ENCODE peak calls at places on chromosomes 13 and 19, in nine cellular contexts. One of them, this sample, is unnamed.

GRCh38 chr13:51846756-51847155 is 1.8 kb upstream of the TMEM272 start:
- DNase-seq in ascending aorta: no peak
- DNase-seq in A673: no peak
- DNase-seq in A549: no peak
- DNase-seq in Peyer's patch: no peak
- DNase-seq in IMR-90: peak
- DNase-seq in fibroblast of mammary gland: no peak
- DNase-seq in CD8-positive, alpha-beta T cell: no peak
- DNase-seq in GM06990: no peak
- DNase-seq in this sample: no peak

GRCh38 chr19:10820173-10820572 is 15.8 kb downstream of the TMED1 start:
- DNase-seq in ascending aorta: no peak
- DNase-seq in A673: no peak
- DNase-seq in A549: peak
- DNase-seq in Peyer's patch: no peak
- DNase-seq in IMR-90: no peak
- DNase-seq in fibroblast of mammary gland: no peak
- DNase-seq in CD8-positive, alpha-beta T cell: no peak
- DNase-seq in GM06990: no peak
- DNase-seq in this sample: no peak

GRCh38 chr13:95603887-95604533 is 40.5 kb downstream of the DZIP1 start:
- DNase-seq in ascending aorta: no peak
- DNase-seq in A673: no peak
- DNase-seq in A549: peak
- DNase-seq in Peyer's patch: no peak
- DNase-seq in IMR-90: no peak
- DNase-seq in fibroblast of mammary gland: peak
- DNase-seq in CD8-positive, alpha-beta T cell: no peak
- DNase-seq in GM06990: no peak
- DNase-seq in this sample: no peak

GRCh38 chr13:56706485-56706884 is 434.2 kb upstream of the PRR20A start:
- DNase-seq in ascending aorta: no peak
- DNase-seq in A673: no peak
- DNase-seq in A549: no peak
- DNase-seq in Peyer's patch: no peak
- DNase-seq in IMR-90: no peak
- DNase-seq in fibroblast of mammary gland: no peak
- DNase-seq in CD8-positive, alpha-beta T cell: no peak
- DNase-seq in GM06990: no peak
- DNase-seq in this sample: no peak

GRCh38 chr19:58553799-58554493 is 959 bp downstream of the CHMP2A start:
- DNase-seq in ascending aorta: peak
- DNase-seq in A673: no peak
- DNase-seq in A549: no peak
- DNase-seq in Peyer's patch: no peak
- DNase-seq in IMR-90: no peak
- DNase-seq in fibroblast of mammary gland: no peak
- DNase-seq in CD8-positive, alpha-beta T cell: no peak
- DNase-seq in GM06990: no peak
- DNase-seq in this sample: no peak

GRCh38 chr19:325937-326565 is 18.5 kb downstream of the MIER2 start:
- DNase-seq in ascending aorta: no peak
- DNase-seq in A673: no peak
- DNase-seq in A549: no peak
- DNase-seq in Peyer's patch: no peak
- DNase-seq in IMR-90: no peak
- DNase-seq in fibroblast of mammary gland: no peak
- DNase-seq in CD8-positive, alpha-beta T cell: no peak
- DNase-seq in GM06990: no peak
- DNase-seq in this sample: no peak

GRCh38 chr19:45767881-45768643 is 990 bp downstream of the SIX5 start:
- DNase-seq in ascending aorta: peak
- DNase-seq in A673: peak
- DNase-seq in A549: peak
- DNase-seq in Peyer's patch: peak
- DNase-seq in IMR-90: peak
- DNase-seq in fibroblast of mammary gland: peak
- DNase-seq in CD8-positive, alpha-beta T cell: no peak
- DNase-seq in GM06990: peak
- DNase-seq in this sample: peak

GRCh38 chr13:25281193-25281936 is 5.9 kb downstream of the MTMR6 start:
- DNase-seq in ascending aorta: no peak
- DNase-seq in A673: peak
- DNase-seq in A549: no peak
- DNase-seq in Peyer's patch: no peak
- DNase-seq in IMR-90: peak
- DNase-seq in fibroblast of mammary gland: no peak
- DNase-seq in CD8-positive, alpha-beta T cell: no peak
- DNase-seq in GM06990: peak
- DNase-seq in this sample: no peak

GRCh38 chr13:30818323-30818960 is 83.1 kb downstream of the ALOX5AP start:
- DNase-seq in ascending aorta: peak
- DNase-seq in A673: no peak
- DNase-seq in A549: no peak
- DNase-seq in Peyer's patch: no peak
- DNase-seq in IMR-90: peak
- DNase-seq in fibroblast of mammary gland: peak
- DNase-seq in CD8-positive, alpha-beta T cell: no peak
- DNase-seq in GM06990: no peak
- DNase-seq in this sample: no peak

GRCh38 chr19:43332058-43332922 is 21.2 kb upstream of the CD177 start:
- DNase-seq in ascending aorta: no peak
- DNase-seq in A673: no peak
- DNase-seq in A549: no peak
- DNase-seq in Peyer's patch: no peak
- DNase-seq in IMR-90: no peak
- DNase-seq in fibroblast of mammary gland: no peak
- DNase-seq in CD8-positive, alpha-beta T cell: no peak
- DNase-seq in GM06990: no peak
- DNase-seq in this sample: no peak

GRCh38 chr13:103277099-103277498 is 210.9 kb upstream of the SLC10A2 start:
- DNase-seq in ascending aorta: no peak
- DNase-seq in A673: no peak
- DNase-seq in A549: no peak
- DNase-seq in Peyer's patch: no peak
- DNase-seq in IMR-90: no peak
- DNase-seq in fibroblast of mammary gland: no peak
- DNase-seq in CD8-positive, alpha-beta T cell: no peak
- DNase-seq in GM06990: peak
- DNase-seq in this sample: no peak

GRCh38 chr13:102642475-102642874 is 45.7 kb downstream of the TPP2 start:
- DNase-seq in ascending aorta: peak
- DNase-seq in A673: no peak
- DNase-seq in A549: no peak
- DNase-seq in Peyer's patch: no peak
- DNase-seq in IMR-90: no peak
- DNase-seq in fibroblast of mammary gland: peak
- DNase-seq in CD8-positive, alpha-beta T cell: no peak
- DNase-seq in GM06990: no peak
- DNase-seq in this sample: no peak

GRCh38 chr19:16600824-16601223 is 27.2 kb downstream of the MED26 start:
- DNase-seq in ascending aorta: no peak
- DNase-seq in A673: no peak
- DNase-seq in A549: no peak
- DNase-seq in Peyer's patch: no peak
- DNase-seq in IMR-90: no peak
- DNase-seq in fibroblast of mammary gland: no peak
- DNase-seq in CD8-positive, alpha-beta T cell: no peak
- DNase-seq in GM06990: no peak
- DNase-seq in this sample: no peak

GRCh38 chr13:35714588-35714987 is 238.1 kb upstream of the MAB21L1 start:
- DNase-seq in ascending aorta: no peak
- DNase-seq in A673: no peak
- DNase-seq in A549: no peak
- DNase-seq in Peyer's patch: no peak
- DNase-seq in IMR-90: no peak
- DNase-seq in fibroblast of mammary gland: no peak
- DNase-seq in CD8-positive, alpha-beta T cell: no peak
- DNase-seq in GM06990: no peak
- DNase-seq in this sample: no peak

GRCh38 chr19:7887408-7888144 is 734 bp upstream of the LRRC8E start:
- DNase-seq in ascending aorta: no peak
- DNase-seq in A673: no peak
- DNase-seq in A549: no peak
- DNase-seq in Peyer's patch: no peak
- DNase-seq in IMR-90: no peak
- DNase-seq in fibroblast of mammary gland: no peak
- DNase-seq in CD8-positive, alpha-beta T cell: no peak
- DNase-seq in GM06990: no peak
- DNase-seq in this sample: no peak

GRCh38 chr19:56155124-56155687 is 14.1 kb downstream of the ZNF444 start:
- DNase-seq in ascending aorta: no peak
- DNase-seq in A673: no peak
- DNase-seq in A549: peak
- DNase-seq in Peyer's patch: no peak
- DNase-seq in IMR-90: no peak
- DNase-seq in fibroblast of mammary gland: no peak
- DNase-seq in CD8-positive, alpha-beta T cell: no peak
- DNase-seq in GM06990: no peak
- DNase-seq in this sample: no peak
- TF ChIP-seq CTCF in ascending aorta: no peak
- TF ChIP-seq CTCF in A673: peak
- TF ChIP-seq CTCF in A549: peak
- TF ChIP-seq CTCF in Peyer's patch: no peak
- TF ChIP-seq CTCF in IMR-90: peak
- TF ChIP-seq CTCF in fibroblast of mammary gland: peak
- TF ChIP-seq CTCF in CD8-positive, alpha-beta T cell: peak
- TF ChIP-seq CTCF in GM06990: peak
- TF ChIP-seq CTCF in this sample: no peak

GRCh38 chr13:62629618-62630017 is 1214.0 kb upstream of the PCDH20 start:
- DNase-seq in ascending aorta: no peak
- DNase-seq in A673: no peak
- DNase-seq in A549: no peak
- DNase-seq in Peyer's patch: no peak
- DNase-seq in IMR-90: no peak
- DNase-seq in fibroblast of mammary gland: no peak
- DNase-seq in CD8-positive, alpha-beta T cell: no peak
- DNase-seq in GM06990: no peak
- DNase-seq in this sample: no peak

GRCh38 chr13:62625214-62625613 is 1209.6 kb upstream of the PCDH20 start:
- DNase-seq in ascending aorta: no peak
- DNase-seq in A673: no peak
- DNase-seq in A549: no peak
- DNase-seq in Peyer's patch: no peak
- DNase-seq in IMR-90: no peak
- DNase-seq in fibroblast of mammary gland: no peak
- DNase-seq in CD8-positive, alpha-beta T cell: no peak
- DNase-seq in GM06990: no peak
- DNase-seq in this sample: no peak

GRCh38 chr13:62631124-62631523 is 1215.5 kb upstream of the PCDH20 start:
- DNase-seq in ascending aorta: no peak
- DNase-seq in A673: no peak
- DNase-seq in A549: no peak
- DNase-seq in Peyer's patch: no peak
- DNase-seq in IMR-90: no peak
- DNase-seq in fibroblast of mammary gland: no peak
- DNase-seq in CD8-positive, alpha-beta T cell: no peak
- DNase-seq in GM06990: no peak
- DNase-seq in this sample: no peak

GRCh38 chr13:62627226-62627625 is 1211.6 kb upstream of the PCDH20 start:
- DNase-seq in ascending aorta: no peak
- DNase-seq in A673: no peak
- DNase-seq in A549: no peak
- DNase-seq in Peyer's patch: no peak
- DNase-seq in IMR-90: no peak
- DNase-seq in fibroblast of mammary gland: no peak
- DNase-seq in CD8-positive, alpha-beta T cell: no peak
- DNase-seq in GM06990: no peak
- DNase-seq in this sample: no peak

DNA sequence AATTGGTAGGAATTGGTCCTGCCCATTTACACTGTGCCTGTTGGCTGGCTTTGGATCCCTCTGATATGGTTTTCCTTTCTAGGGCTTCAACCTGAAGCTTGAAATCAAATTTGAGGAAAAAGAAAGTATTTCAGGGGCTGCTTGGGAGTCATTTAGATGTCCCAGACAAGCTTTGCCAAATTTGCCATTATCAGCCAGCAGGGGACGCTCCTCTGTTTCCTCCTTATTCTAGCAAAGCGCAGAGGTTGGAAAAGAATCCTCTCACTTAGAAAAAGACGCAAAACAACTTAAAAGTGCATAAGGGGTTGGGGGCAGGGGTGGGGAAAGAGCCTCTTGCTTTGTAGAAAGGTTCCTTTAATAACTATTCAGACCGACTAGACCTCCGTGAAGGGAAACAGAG is 1211.1 kb upstream of the PCDH20 start:
- DNase-seq in ascending aorta: no peak
- DNase-seq in A673: peak
- DNase-seq in A549: no peak
- DNase-seq in Peyer's patch: no peak
- DNase-seq in IMR-90: no peak
- DNase-seq in fibroblast of mammary gland: no peak
- DNase-seq in CD8-positive, alpha-beta T cell: no peak
- DNase-seq in GM06990: no peak
- DNase-seq in this sample: no peak
- TF ChIP-seq CTCF in ascending aorta: no peak
- TF ChIP-seq CTCF in A673: peak
- TF ChIP-seq CTCF in A549: peak
- TF ChIP-seq CTCF in Peyer's patch: no peak
- TF ChIP-seq CTCF in IMR-90: peak
- TF ChIP-seq CTCF in fibroblast of mammary gland: peak
- TF ChIP-seq CTCF in CD8-positive, alpha-beta T cell: no peak
- TF ChIP-seq CTCF in GM06990: peak
- TF ChIP-seq CTCF in this sample: no peak

DNA sequence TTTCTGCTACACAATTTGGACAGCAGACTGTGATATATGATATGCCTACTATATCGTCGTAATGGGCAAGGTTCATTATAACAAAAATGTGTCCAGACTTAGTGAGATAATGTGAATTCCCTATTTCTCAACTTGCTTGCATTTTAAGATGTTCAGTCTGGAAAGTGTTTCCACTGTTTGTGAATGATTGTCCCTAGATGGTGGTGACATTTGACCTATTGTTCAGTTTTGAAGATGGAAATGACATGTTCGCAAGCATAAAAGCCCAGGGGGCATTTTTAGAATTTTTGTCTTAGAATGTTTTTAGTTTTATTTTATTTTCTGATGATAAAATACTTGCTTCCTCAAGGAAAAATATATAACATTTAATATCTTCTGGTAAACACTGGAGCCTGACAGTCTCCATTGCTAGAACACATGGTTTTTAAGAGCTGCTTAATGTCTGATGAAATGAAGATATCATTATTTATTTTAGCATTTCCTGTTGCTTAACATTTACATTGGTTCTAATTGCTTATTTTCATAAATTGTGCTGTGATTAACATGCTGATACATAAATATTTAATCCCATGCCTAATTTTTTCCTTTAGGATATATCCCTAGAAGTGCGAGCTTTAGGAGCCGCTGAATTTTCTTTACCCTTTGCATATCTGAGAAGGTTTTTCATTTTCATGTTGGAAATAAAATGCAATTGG is 27.1 kb downstream of the MBNL2 start:
- DNase-seq in ascending aorta: no peak
- DNase-seq in A673: no peak
- DNase-seq in A549: no peak
- DNase-seq in Peyer's patch: no peak
- DNase-seq in IMR-90: no peak
- DNase-seq in fibroblast of mammary gland: peak
- DNase-seq in CD8-positive, alpha-beta T cell: no peak
- DNase-seq in GM06990: no peak
- DNase-seq in this sample: no peak
- TF ChIP-seq CTCF in ascending aorta: no peak
- TF ChIP-seq CTCF in A673: no peak
- TF ChIP-seq CTCF in A549: no peak
- TF ChIP-seq CTCF in Peyer's patch: no peak
- TF ChIP-seq CTCF in IMR-90: no peak
- TF ChIP-seq CTCF in fibroblast of mammary gland: no peak
- TF ChIP-seq CTCF in CD8-positive, alpha-beta T cell: no peak
- TF ChIP-seq CTCF in GM06990: no peak
- TF ChIP-seq CTCF in this sample: no peak

GRCh38 chr19:5867201-5868136 is 2.9 kb downstream of the FUT5 start:
- DNase-seq in ascending aorta: no peak
- DNase-seq in A673: no peak
- DNase-seq in A549: no peak
- DNase-seq in Peyer's patch: no peak
- DNase-seq in IMR-90: no peak
- DNase-seq in fibroblast of mammary gland: no peak
- DNase-seq in CD8-positive, alpha-beta T cell: no peak
- DNase-seq in GM06990: no peak
- DNase-seq in this sample: no peak
- TF ChIP-seq CTCF in ascending aorta: no peak
- TF ChIP-seq CTCF in A673: no peak
- TF ChIP-seq CTCF in A549: no peak
- TF ChIP-seq CTCF in Peyer's patch: no peak
- TF ChIP-seq CTCF in IMR-90: no peak
- TF ChIP-seq CTCF in fibroblast of mammary gland: no peak
- TF ChIP-seq CTCF in CD8-positive, alpha-beta T cell: no peak
- TF ChIP-seq CTCF in GM06990: no peak
- TF ChIP-seq CTCF in this sample: no peak

This sample was measured in activated B cell treated with CpG ODN at 0.5 μM for 24 hours.